ENCODE peak calls at places on chromosomes 4 and X, in ten cellular contexts. F is T-helper 1 cell; W is breast epithelium; S is NCI-H748 treated with DMSO at 0.1 percent for 48 hours; Y is heart right ventricle; T is stimulated activated CD4-positive, alpha-beta T cell treated with anti-CD3 and anti-CD28 coated beads, Interleukin-2, amount 100 ng/mL, for 48 hours; K is astrocyte of the spinal cord; G is cardiac fibroblast; A is glutamatergic neuron; R is foreskin keratinocyte. V is an unnamed sample.

GRCh38 chr4:6956434-6957147 is 47.0 kb downstream of the TBC1D14 start:
- DNase-seq in A (no peak), S (no peak), T (no peak), F (no peak), Y (no peak), K (no peak), R (no peak), W (no peak), G (no peak), V (no peak)

GRCh38 chr4:184588893-184589292 is 60.4 kb downstream of the CASP3 start:
- DNase-seq in R (no peak), G (peak), W (no peak), T (no peak), Y (no peak), A (no peak), F (no peak), S (no peak), K (peak), V (no peak)

GRCh38 chr4:140755811-140756291 is 334 bp downstream of the TBC1D9 start:
- DNase-seq in W (peak), F (no peak), A (peak), G (peak), T (peak), R (peak), S (no peak), Y (peak), K (peak), V (peak)

GRCh38 chr4:96809563-96809962 is 969.7 kb downstream of the PDHA2 start:
- DNase-seq in A (no peak), K (no peak), W (no peak), G (no peak), R (no peak), Y (no peak), T (no peak), F (no peak), S (no peak), V (no peak)

GRCh38 chr4:7872264-7872771 is 67.3 kb downstream of the AFAP1 start:
- DNase-seq in S (no peak), W (no peak), A (peak), F (no peak), R (peak), K (peak), G (peak), Y (peak), T (no peak), V (no peak)

GRCh38 chr4:128513664-128514484 is 226.3 kb upstream of the PGRMC2 start:
- DNase-seq in S (no peak), R (no peak), T (no peak), Y (no peak), K (peak), F (no peak), W (no peak), G (peak), A (no peak), V (no peak)

GRCh38 chr4:127601029-127601428 is 31.7 kb upstream of the INTU start:
- DNase-seq in G (peak), F (no peak), R (no peak), W (no peak), S (no peak), T (no peak), A (no peak), K (peak), Y (no peak), V (no peak)

GRCh38 chr4:94583938-94584641 is 132.3 kb downstream of the PDLIM5 start:
- DNase-seq in A (no peak), W (no peak), G (no peak), K (no peak), T (no peak), Y (no peak), F (no peak), R (no peak), S (no peak), V (no peak)

GRCh38 chrX:20270557-20270880 is 3.8 kb upstream of the RPS6KA3 start:
- DNase-seq in K (no peak), G (peak), S (no peak), A (no peak), T (no peak), Y (no peak), F (no peak), R (no peak), W (no peak), V (no peak)

GRCh38 chr4:81854406-81854805 is 382.7 kb upstream of the RASGEF1B start:
- DNase-seq in A (no peak), F (no peak), K (no peak), S (no peak), G (no peak), R (no peak), T (no peak), Y (no peak), W (no peak), V (no peak)

GRCh38 chrX:47169273-47169672 is 24.3 kb downstream of the RBM10 start:
- DNase-seq in R (no peak), T (no peak), W (no peak), F (no peak), Y (no peak), A (no peak), S (no peak), G (no peak), K (no peak), V (no peak)

GRCh38 chr4:128854433-128854832 is 44.9 kb downstream of the JADE1 start:
- DNase-seq in F (no peak), G (peak), Y (no peak), A (no peak), S (no peak), T (no peak), W (no peak), R (no peak), K (peak), V (no peak)

GRCh38 chr4:37066149-37066548 is 178.4 kb upstream of the NWD2 start:
- DNase-seq in K (no peak), T (no peak), Y (no peak), A (no peak), G (no peak), S (no peak), W (no peak), F (no peak), R (no peak), V (no peak)

GRCh38 chr4:40388248-40388647 is 53.1 kb downstream of the CHRNA9 start:
- DNase-seq in R (no peak), A (no peak), G (no peak), W (no peak), K (no peak), Y (no peak), T (no peak), F (no peak), S (no peak), V (no peak)

GRCh38 chrX:33336783-33337182 is 125.4 kb upstream of the DMD start:
- DNase-seq in K (peak), Y (peak), F (no peak), G (peak), A (no peak), W (peak), R (no peak), T (no peak), S (peak), V (no peak)

GRCh38 chr4:1501754-1502500 is 95.7 kb upstream of the NKX1-1 start:
- DNase-seq in K (no peak), S (no peak), W (no peak), R (no peak), Y (peak), G (no peak), F (no peak), A (no peak), T (no peak), V (no peak)

GRCh38 chr4:83833920-83834319 is 298.0 kb downstream of the GPAT3 start:
- DNase-seq in W (no peak), T (no peak), Y (no peak), K (no peak), F (no peak), R (no peak), A (no peak), G (no peak), S (no peak), V (no peak)

GRCh38 chrX:143837444-143837843 is 46.4 kb upstream of the UBE2NL start:
- DNase-seq in S (no peak), Y (no peak), F (no peak), W (no peak), R (no peak), T (no peak), A (no peak), G (no peak), K (no peak), V (no peak)

GRCh38 chr4:182338731-182339130 is 95.5 kb downstream of the TENM3 start:
- DNase-seq in G (no peak), K (peak), T (no peak), Y (no peak), W (no peak), F (no peak), R (no peak), A (no peak), S (no peak), V (no peak)

GRCh38 chr4:150216725-150217124 is 138.5 kb downstream of the DCLK2 start:
- DNase-seq in F (no peak), R (no peak), Y (no peak), W (no peak), S (no peak), T (no peak), K (no peak), G (no peak), A (no peak), V (peak)

GRCh38 chrX:140040397-140040796 is 75.1 kb upstream of the CXorf66 start:
- DNase-seq in F (no peak), R (no peak), Y (no peak), S (no peak), W (no peak), G (no peak), K (peak), A (no peak), T (no peak), V (no peak)

GRCh38 chrX:109936598-109936997 is 66.3 kb upstream of the TMEM164 start:
- DNase-seq in G (no peak), K (no peak), R (no peak), S (no peak), W (no peak), A (no peak), T (no peak), F (no peak), Y (no peak), V (no peak)

GRCh38 chr4:20443406-20443805 is 191.7 kb downstream of the SLIT2 start:
- DNase-seq in K (no peak), W (no peak), Y (no peak), R (no peak), G (no peak), S (no peak), T (no peak), A (no peak), F (no peak), V (no peak)

GRCh38 chr4:88010921-88011320 is 3.5 kb downstream of the PKD2 start:
- DNase-seq in G (no peak), T (no peak), K (peak), R (no peak), Y (no peak), A (no peak), F (no peak), S (no peak), W (no peak), V (no peak)

GRCh38 chr4:175805863-175806262 is 6.2 kb downstream of the GPM6A start:
- DNase-seq in G (no peak), R (no peak), T (no peak), K (no peak), F (no peak), A (no peak), Y (no peak), S (no peak), W (no peak), V (no peak)

GRCh38 chrX:76827672-76828071 is 400.2 kb downstream of the MAGEE1 start:
- DNase-seq in Y (no peak), S (no peak), K (no peak), F (no peak), R (no peak), A (no peak), G (no peak), T (no peak), W (no peak), V (no peak)